ENCODE peak calls at places on chromosome 5, in seven cellular contexts. R is CD8-positive, alpha-beta T cell; Z is H1; K is GM13977; G is fibroblast of pulmonary artery; L is AG10803; Y is astrocyte. E is an unnamed sample.
A peak's percentile ranks its signal among the peaks of the same experiment; 100 is the strongest.

GRCh38 chr5:2239237-2239910 is 356.6 kb upstream of the IRX4 start:
- DNase-seq in Y (no peak), R (no peak), K (no peak), Z (no peak), L (no peak), G (no peak), E (no peak)

GRCh38 chr5:123099514-123100151 is 10.6 kb downstream of the PRDM6 start:
- DNase-seq in Y (no peak), K (peak; percentile 27), G (no peak), L (no peak), Z (peak; percentile 81), R (no peak), E (no peak)

GRCh38 chr5:34484591-34485228 is 171.4 kb upstream of the RAI14 start:
- DNase-seq in G (no peak), R (no peak), K (no peak), L (no peak), Y (peak; percentile 59), Z (no peak), E (no peak)

GRCh38 chr5:54965806-54966205 is 19.6 kb downstream of the ESM1 start:
- DNase-seq in R (no peak), K (no peak), G (peak; percentile 17), Z (no peak), Y (no peak), L (no peak), E (no peak)

GRCh38 chr5:67267522-67268232 is 71.1 kb upstream of the CD180 start:
- DNase-seq in Z (no peak), L (no peak), Y (no peak), G (no peak), K (no peak), R (no peak), E (no peak)

GRCh38 chr5:139640432-139641115 is 7.6 kb upstream of the CXXC5 start:
- DNase-seq in L (no peak), Y (no peak), K (peak; percentile 16), R (no peak), G (no peak), Z (peak; percentile 58), E (peak; percentile 3)

GRCh38 chr5:172959824-172960799 is 888 bp downstream of the RPL26L1 start:
- DNase-seq in K (no peak), R (no peak), G (no peak), L (no peak), Y (no peak), Z (no peak), E (no peak)

GRCh38 chr5:151183451-151184245 is 26.1 kb upstream of the ANXA6 start:
- DNase-seq in Y (no peak), G (no peak), L (peak; percentile 16), K (no peak), Z (no peak), R (no peak), E (no peak)

GRCh38 chr5:172583931-172584511 is 57.0 kb upstream of the NEURL1B start:
- DNase-seq in Z (no peak), K (no peak), L (no peak), Y (no peak), R (no peak), G (peak; percentile 72), E (no peak)

GRCh38 chr5:112795342-112795741 is 57.7 kb downstream of the APC start:
- DNase-seq in Y (no peak), L (no peak), G (no peak), Z (no peak), K (no peak), R (no peak), E (no peak)

GRCh38 chr5:150763023-150763793 is 4.4 kb upstream of the DCTN4 start:
- DNase-seq in R (no peak), Z (no peak), L (peak; percentile 81), Y (peak; percentile 84), K (no peak), G (peak; percentile 98), E (no peak)

GRCh38 chr5:142065273-142065672 is 43.3 kb upstream of the NDFIP1 start:
- DNase-seq in L (peak; percentile 48), Y (no peak), Z (no peak), G (peak; percentile 52), R (no peak), K (no peak), E (no peak)

GRCh38 chr5:54514841-54515432 is 2.6 kb upstream of the SNX18 start:
- DNase-seq in G (peak; percentile 63), R (no peak), K (no peak), Y (peak; percentile 79), Z (no peak), L (peak; percentile 79), E (no peak)

GRCh38 chr5:172150514-172151425 is 37.3 kb downstream of the STK10 start:
- DNase-seq in L (peak; percentile 81), R (peak; percentile 32), Y (no peak), G (no peak), Z (no peak), K (peak; percentile 69), E (peak; percentile 68)

DNA sequence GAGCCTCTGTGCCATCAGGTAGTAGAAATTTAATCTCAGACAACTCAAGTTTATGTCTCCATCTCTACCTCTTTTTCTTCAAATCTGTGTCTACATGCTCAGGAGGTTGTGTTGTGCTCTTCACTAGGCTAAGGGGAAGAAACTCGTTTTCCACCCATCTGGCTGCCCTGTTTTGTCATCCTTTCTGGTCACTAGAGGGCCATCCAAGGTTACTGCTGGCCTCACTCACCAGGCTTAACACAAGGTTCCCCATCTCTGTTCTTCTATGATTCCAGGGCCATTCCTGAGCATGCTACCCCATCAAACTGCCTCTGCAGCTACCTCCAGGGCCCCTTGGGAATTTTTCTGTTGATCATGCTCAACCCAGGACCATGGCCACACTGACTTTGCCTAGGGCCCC is 213.3 kb upstream of the FBXL7 start:
- DNase-seq in R (no peak), Z (no peak), K (no peak), L (peak; percentile 10), Y (no peak), G (peak; percentile 39), E (no peak)
- TF ChIP-seq CTCF in R (no peak), Z (peak; percentile 47), K (no peak), L (peak; percentile 33), Y (no peak), G (peak; percentile 40), E (no peak)

GRCh38 chr5:56430437-56430836 is 197.3 kb upstream of the ANKRD55 start:
- DNase-seq in G (no peak), R (no peak), K (no peak), Y (no peak), Z (no peak), L (no peak), E (no peak)

GRCh38 chr5:56429110-56429561 is 196.0 kb upstream of the ANKRD55 start:
- DNase-seq in R (no peak), K (no peak), L (no peak), G (no peak), Y (no peak), Z (no peak), E (no peak)

GRCh38 chr5:56433039-56433438 is 199.9 kb upstream of the ANKRD55 start:
- DNase-seq in G (no peak), Y (no peak), R (no peak), L (no peak), Z (no peak), K (no peak), E (no peak)

GRCh38 chr5:56434986-56435385 is 201.9 kb upstream of the ANKRD55 start:
- DNase-seq in L (no peak), Z (no peak), R (no peak), G (no peak), Y (no peak), K (no peak), E (no peak)

GRCh38 chr5:56432326-56432725 is 199.2 kb upstream of the ANKRD55 start:
- DNase-seq in Z (no peak), Y (no peak), R (no peak), L (peak; percentile 4), K (no peak), G (peak; percentile 25), E (no peak)
- TF ChIP-seq CTCF in Z (no peak), Y (no peak), R (no peak), L (no peak), K (no peak), G (no peak), E (no peak)

DNA sequence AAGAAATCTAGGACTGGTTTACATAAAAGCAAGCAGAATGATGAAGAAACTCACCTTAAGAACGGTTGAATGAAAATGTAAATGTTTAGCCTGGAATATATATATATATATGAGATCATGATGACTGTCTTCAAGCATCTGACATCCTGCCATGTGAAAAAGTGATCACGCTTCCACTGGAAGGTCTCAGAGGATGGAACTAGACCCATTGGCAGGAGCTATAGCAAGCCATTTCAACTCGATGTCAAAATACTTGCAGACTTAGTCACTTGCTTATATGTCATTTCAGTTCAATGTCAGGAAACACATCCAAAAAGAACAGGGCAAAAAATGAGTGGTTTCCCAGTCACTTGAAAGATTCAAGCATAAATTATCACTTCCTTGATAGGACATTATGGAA is 22.2 kb upstream of the TMEM161B start:
- DNase-seq in K (no peak), R (no peak), G (peak; percentile 10), Y (peak; percentile 66), L (no peak), Z (no peak), E (no peak)
- TF ChIP-seq CTCF in K (no peak), R (no peak), G (no peak), Y (no peak), L (no peak), Z (no peak), E (no peak)

DNA sequence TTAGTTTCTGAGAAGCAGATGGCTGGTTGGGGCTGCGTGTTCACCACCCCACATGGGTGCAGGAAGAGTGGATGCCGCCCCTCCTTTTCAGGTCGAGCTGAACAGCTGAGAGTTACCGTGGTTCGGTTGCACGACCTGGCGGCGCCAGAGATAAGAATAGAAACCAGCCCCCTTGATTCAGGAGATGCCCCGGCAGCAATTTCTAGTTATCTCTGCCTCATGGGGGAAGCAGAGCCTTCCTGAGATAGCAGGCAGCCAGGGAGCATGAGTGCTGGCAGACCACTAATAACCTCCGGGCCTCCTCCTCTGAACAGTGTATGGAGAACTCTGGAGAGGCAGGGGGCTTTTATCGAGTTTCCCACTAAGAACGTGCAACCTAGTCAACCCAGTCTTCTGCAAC is 177.8 kb downstream of the NSG2 start:
- DNase-seq in L (no peak), G (no peak), K (no peak), Z (no peak), R (no peak), Y (no peak), E (no peak)
- TF ChIP-seq CTCF in L (no peak), G (no peak), K (no peak), Z (no peak), R (no peak), Y (no peak), E (no peak)

GRCh38 chr5:88140863-88141694 is 127.6 kb downstream of the TMEM161B start:
- DNase-seq in G (peak; percentile 95), Z (peak; percentile 99), K (peak; percentile 80), Y (peak; percentile 97), R (peak; percentile 84), L (peak; percentile 94), E (peak; percentile 77)
- TF ChIP-seq CTCF in G (peak; percentile 50), Z (peak; percentile 64), K (peak; percentile 74), Y (peak; percentile 45), R (peak; percentile 46), L (peak; percentile 61), E (peak; percentile 71)